ENCODE peak calls at places on chromosomes 5 and 9, in five cellular contexts. F is left colon, G is fibroblast of the aortic adventitia, L is astrocyte of the spinal cord, B is iris pigment epithelial cell. R is an unnamed sample.

GRCh38 chr5:33401482-33402390 is 39.0 kb upstream of the TARS1 start:
- DNase-seq in F (no peak), G (peak), L (peak), B (peak), R (peak)

GRCh38 chr5:94901071-94901979 is 282.9 kb downstream of the SLF1 start:
- DNase-seq in F (no peak), G (peak), L (peak), B (peak), R (peak)

GRCh38 chr5:127068771-127069330 is 4.5 kb downstream of the C5orf63 start:
- DNase-seq in F (no peak), G (peak), L (peak), B (peak), R (peak)

GRCh38 chr9:123723135-123723875 is 206.6 kb downstream of the DENND1A start:
- DNase-seq in F (no peak), G (no peak), L (no peak), B (no peak), R (no peak)

GRCh38 chr5:168747987-168748777 is 169.0 kb upstream of the PANK3 start:
- DNase-seq in F (peak), G (no peak), L (no peak), B (no peak), R (no peak)

GRCh38 chr9:133971121-133971951 is 20.8 kb downstream of the VAV2 start:
- DNase-seq in F (no peak), G (no peak), L (no peak), B (no peak), R (no peak)

GRCh38 chr5:56663523-56663922 is 151.8 kb upstream of the MAP3K1 start:
- DNase-seq in F (no peak), G (no peak), L (no peak), B (no peak), R (no peak)

GRCh38 chr5:175478008-175478383 is 364 bp upstream of the SFXN1 start:
- DNase-seq in F (no peak), G (no peak), L (no peak), B (no peak), R (no peak)

GRCh38 chr9:136525841-136526499 is 19.9 kb downstream of the NOTCH1 start:
- DNase-seq in F (peak), G (no peak), L (peak), B (no peak), R (no peak)

GRCh38 chr9:121773954-121774714 is 122.7 kb downstream of the DAB2IP start:
- DNase-seq in F (no peak), G (no peak), L (no peak), B (no peak), R (no peak)

GRCh38 chr5:30918171-30918570 is 275.3 kb upstream of the CDH6 start:
- DNase-seq in F (no peak), G (peak), L (peak), B (peak), R (peak)

GRCh38 chr5:141864371-141865370 is 13.5 kb downstream of the PCDH1 start:
- DNase-seq in F (no peak), G (no peak), L (no peak), B (no peak), R (no peak)

GRCh38 chr5:14144586-14145355 is 1.6 kb downstream of the TRIO start:
- DNase-seq in F (peak), G (no peak), L (peak), B (peak), R (peak)

GRCh38 chr9:26426732-26427131 is 465.9 kb downstream of the CAAP1 start:
- DNase-seq in F (no peak), G (no peak), L (no peak), B (no peak), R (no peak)

GRCh38 chr9:4030751-4031150 is 269.1 kb downstream of the GLIS3 start:
- DNase-seq in F (no peak), G (no peak), L (peak), B (peak), R (no peak)

GRCh38 chr5:105882956-105883481 is 1787.7 kb downstream of the EFNA5 start:
- DNase-seq in F (no peak), G (no peak), L (no peak), B (no peak), R (no peak)

GRCh38 chr9:103371152-103371551 is 376.0 kb downstream of the CYLC2 start:
- DNase-seq in F (no peak), G (no peak), L (no peak), B (no peak), R (no peak)

GRCh38 chr9:38196721-38197120 is 127.7 kb upstream of the SHB start:
- DNase-seq in F (no peak), G (no peak), L (no peak), B (no peak), R (no peak)

GRCh38 chr9:97543568-97543967 is 42.1 kb downstream of the TMOD1 start:
- DNase-seq in F (no peak), G (no peak), L (no peak), B (no peak), R (no peak)

GRCh38 chr9:111622626-111623025 is 8.5 kb upstream of the DNAJC25 start:
- DNase-seq in F (no peak), G (peak), L (peak), B (peak), R (peak)

GRCh38 chr9:133955821-133956411 is 36.2 kb downstream of the VAV2 start:
- DNase-seq in F (no peak), G (peak), L (peak), B (peak), R (peak)

GRCh38 chr5:39164529-39165402 is 54.6 kb downstream of the FYB1 start:
- DNase-seq in F (no peak), G (peak), L (no peak), B (peak), R (peak)

GRCh38 chr5:171861383-171861782 is 75.8 kb downstream of the SMIM23 start:
- DNase-seq in F (no peak), G (peak), L (no peak), B (peak), R (no peak)

GRCh38 chr9:98142182-98142924 is 23.3 kb upstream of the TRIM14 start:
- DNase-seq in F (peak), G (no peak), L (no peak), B (no peak), R (no peak)

GRCh38 chr9:83231039-83231438 is 168.1 kb upstream of the RASEF start:
- DNase-seq in F (no peak), G (peak), L (no peak), B (no peak), R (no peak)

GRCh38 chr9:111566234-111566633 is 33.2 kb downstream of the PTGR1 start:
- DNase-seq in F (no peak), G (peak), L (no peak), B (peak), R (no peak)

GRCh38 chr5:39534701-39535100 is 109.9 kb upstream of the DAB2 start:
- DNase-seq in F (no peak), G (no peak), L (no peak), B (no peak), R (no peak)

GRCh38 chr9:366620-367019 is 152.0 kb downstream of the DOCK8 start:
- DNase-seq in F (no peak), G (no peak), L (no peak), B (no peak), R (no peak)